ENCODE peak calls at places on chromosomes 13 and 19, in nine cellular contexts. One of them, this sample, is unnamed.

GRCh38 chr13:90276208-90276607 is 1071.3 kb upstream of the MIR17HG start:
- DNase-seq in PC-3: no peak
- DNase-seq in SK-N-SH: no peak
- DNase-seq in OCI-LY7: no peak
- DNase-seq in GM23338: no peak
- DNase-seq in GM23248: no peak
- DNase-seq in MM.1S: no peak
- DNase-seq in HCT116: no peak
- DNase-seq in hepatocyte: no peak
- DNase-seq in this sample: no peak

GRCh38 chr13:111114362-111115050 is 604 bp upstream of the ARHGEF7 start:
- DNase-seq in PC-3: no peak
- DNase-seq in SK-N-SH: peak; percentile 77
- DNase-seq in OCI-LY7: no peak
- DNase-seq in GM23338: peak; percentile 68
- DNase-seq in GM23248: peak; percentile 91
- DNase-seq in MM.1S: peak; percentile 26
- DNase-seq in HCT116: no peak
- DNase-seq in hepatocyte: peak; percentile 64
- DNase-seq in this sample: peak; percentile 53

GRCh38 chr19:40224342-40225148 is 1.9 kb downstream of the CCNP start:
- DNase-seq in PC-3: no peak
- DNase-seq in SK-N-SH: no peak
- DNase-seq in OCI-LY7: no peak
- DNase-seq in GM23338: no peak
- DNase-seq in GM23248: no peak
- DNase-seq in MM.1S: no peak
- DNase-seq in HCT116: peak; percentile 76
- DNase-seq in hepatocyte: no peak
- DNase-seq in this sample: no peak

GRCh38 chr19:524062-524674 is 7.4 kb upstream of the CDC34 start:
- DNase-seq in PC-3: no peak
- DNase-seq in SK-N-SH: peak; percentile 75
- DNase-seq in OCI-LY7: no peak
- DNase-seq in GM23338: no peak
- DNase-seq in GM23248: peak; percentile 58
- DNase-seq in MM.1S: no peak
- DNase-seq in HCT116: no peak
- DNase-seq in hepatocyte: no peak
- DNase-seq in this sample: no peak

GRCh38 chr19:5126498-5127223 is 157.7 kb downstream of the KDM4B start:
- DNase-seq in PC-3: no peak
- DNase-seq in SK-N-SH: no peak
- DNase-seq in OCI-LY7: peak; percentile 42
- DNase-seq in GM23338: no peak
- DNase-seq in GM23248: no peak
- DNase-seq in MM.1S: no peak
- DNase-seq in HCT116: no peak
- DNase-seq in hepatocyte: no peak
- DNase-seq in this sample: no peak

GRCh38 chr13:51297556-51297955 is 41.9 kb upstream of the SERPINE3 start:
- DNase-seq in PC-3: no peak
- DNase-seq in SK-N-SH: no peak
- DNase-seq in OCI-LY7: peak; percentile 5
- DNase-seq in GM23338: no peak
- DNase-seq in GM23248: no peak
- DNase-seq in MM.1S: no peak
- DNase-seq in HCT116: no peak
- DNase-seq in hepatocyte: no peak
- DNase-seq in this sample: no peak

GRCh38 chr13:49586717-49587116 is 1.4 kb upstream of the RCBTB1 start:
- DNase-seq in PC-3: peak; percentile 27
- DNase-seq in SK-N-SH: no peak
- DNase-seq in OCI-LY7: no peak
- DNase-seq in GM23338: no peak
- DNase-seq in GM23248: no peak
- DNase-seq in MM.1S: no peak
- DNase-seq in HCT116: no peak
- DNase-seq in hepatocyte: no peak
- DNase-seq in this sample: no peak

GRCh38 chr19:40416918-40417713 is 3.9 kb upstream of the PRX start:
- DNase-seq in PC-3: peak; percentile 20
- DNase-seq in SK-N-SH: no peak
- DNase-seq in OCI-LY7: peak; percentile 39
- DNase-seq in GM23338: no peak
- DNase-seq in GM23248: peak; percentile 50
- DNase-seq in MM.1S: no peak
- DNase-seq in HCT116: no peak
- DNase-seq in hepatocyte: no peak
- DNase-seq in this sample: no peak

GRCh38 chr19:12155324-12155723 is 1.2 kb downstream of the ZNF625 start:
- DNase-seq in PC-3: peak; percentile 4
- DNase-seq in SK-N-SH: no peak
- DNase-seq in OCI-LY7: no peak
- DNase-seq in GM23338: peak; percentile 10
- DNase-seq in GM23248: peak; percentile 38
- DNase-seq in MM.1S: no peak
- DNase-seq in HCT116: no peak
- DNase-seq in hepatocyte: no peak
- DNase-seq in this sample: no peak

GRCh38 chr13:77691871-77692270 is 5.6 kb upstream of the SLAIN1 start:
- DNase-seq in PC-3: no peak
- DNase-seq in SK-N-SH: no peak
- DNase-seq in OCI-LY7: no peak
- DNase-seq in GM23338: no peak
- DNase-seq in GM23248: no peak
- DNase-seq in MM.1S: no peak
- DNase-seq in HCT116: no peak
- DNase-seq in hepatocyte: no peak
- DNase-seq in this sample: no peak

GRCh38 chr13:71979616-71980015 is 112.6 kb upstream of the DACH1 start:
- DNase-seq in PC-3: peak; percentile 16
- DNase-seq in SK-N-SH: no peak
- DNase-seq in OCI-LY7: peak; percentile 2
- DNase-seq in GM23338: peak; percentile 49
- DNase-seq in GM23248: no peak
- DNase-seq in MM.1S: peak; percentile 17
- DNase-seq in HCT116: peak; percentile 6
- DNase-seq in hepatocyte: peak; percentile 23
- DNase-seq in this sample: peak; percentile 30

GRCh38 chr13:109779074-109779473 is 7.3 kb downstream of the IRS2 start:
- DNase-seq in PC-3: no peak
- DNase-seq in SK-N-SH: peak; percentile 36
- DNase-seq in OCI-LY7: peak; percentile 25
- DNase-seq in GM23338: no peak
- DNase-seq in GM23248: no peak
- DNase-seq in MM.1S: no peak
- DNase-seq in HCT116: no peak
- DNase-seq in hepatocyte: no peak
- DNase-seq in this sample: no peak

GRCh38 chr13:106533940-106534843 is 1.3 kb downstream of the EFNB2 start:
- DNase-seq in PC-3: peak; percentile 56
- DNase-seq in SK-N-SH: peak; percentile 64
- DNase-seq in OCI-LY7: no peak
- DNase-seq in GM23338: peak; percentile 56
- DNase-seq in GM23248: peak; percentile 53
- DNase-seq in MM.1S: peak; percentile 24
- DNase-seq in HCT116: no peak
- DNase-seq in hepatocyte: peak; percentile 64
- DNase-seq in this sample: peak; percentile 55

GRCh38 chr19:33447336-33448158 is 74.0 kb downstream of the CEBPG start:
- DNase-seq in PC-3: no peak
- DNase-seq in SK-N-SH: no peak
- DNase-seq in OCI-LY7: no peak
- DNase-seq in GM23338: no peak
- DNase-seq in GM23248: no peak
- DNase-seq in MM.1S: no peak
- DNase-seq in HCT116: no peak
- DNase-seq in hepatocyte: no peak
- DNase-seq in this sample: no peak

GRCh38 chr13:48320906-48321510 is 17.5 kb downstream of the RB1 start:
- DNase-seq in PC-3: no peak
- DNase-seq in SK-N-SH: no peak
- DNase-seq in OCI-LY7: no peak
- DNase-seq in GM23338: no peak
- DNase-seq in GM23248: no peak
- DNase-seq in MM.1S: no peak
- DNase-seq in HCT116: no peak
- DNase-seq in hepatocyte: no peak
- DNase-seq in this sample: no peak
- H3K4me3 ChIP-seq in PC-3: no peak overlapping the region
- H3K4me3 ChIP-seq in SK-N-SH: no peak overlapping the region
- H3K4me3 ChIP-seq in OCI-LY7: no peak overlapping the region
- H3K4me3 ChIP-seq in GM23338: no peak overlapping the region
- H3K4me3 ChIP-seq in GM23248: no peak overlapping the region
- H3K4me3 ChIP-seq in MM.1S: no peak overlapping the region
- H3K4me3 ChIP-seq in HCT116: no peak overlapping the region
- H3K4me3 ChIP-seq in hepatocyte: no peak overlapping the region
- H3K4me3 ChIP-seq in this sample: no peak overlapping the region

GRCh38 chr13:31885994-31886393 is 145.6 kb upstream of the FRY start:
- DNase-seq in PC-3: no peak
- DNase-seq in SK-N-SH: peak; percentile 29
- DNase-seq in OCI-LY7: no peak
- DNase-seq in GM23338: no peak
- DNase-seq in GM23248: peak; percentile 60
- DNase-seq in MM.1S: no peak
- DNase-seq in HCT116: no peak
- DNase-seq in hepatocyte: no peak
- DNase-seq in this sample: peak; percentile 13
- H3K4me1 ChIP-seq in PC-3: no peaks in the 10 kb centered on the region
- H3K4me1 ChIP-seq in SK-N-SH: peaks cover 10% of the 10 kb centered on the region
- H3K4me1 ChIP-seq in OCI-LY7: no peaks in the 10 kb centered on the region
- H3K4me1 ChIP-seq in GM23338: peaks cover 5% of the 10 kb centered on the region
- H3K4me1 ChIP-seq in GM23248: peaks cover 36% of the 10 kb centered on the region
- H3K4me1 ChIP-seq in MM.1S: peaks cover 21% of the 10 kb centered on the region
- H3K4me1 ChIP-seq in HCT116: no peaks in the 10 kb centered on the region
- H3K4me1 ChIP-seq in hepatocyte: peaks cover 6% of the 10 kb centered on the region
- H3K4me1 ChIP-seq in this sample: no peaks in the 10 kb centered on the region

DNA sequence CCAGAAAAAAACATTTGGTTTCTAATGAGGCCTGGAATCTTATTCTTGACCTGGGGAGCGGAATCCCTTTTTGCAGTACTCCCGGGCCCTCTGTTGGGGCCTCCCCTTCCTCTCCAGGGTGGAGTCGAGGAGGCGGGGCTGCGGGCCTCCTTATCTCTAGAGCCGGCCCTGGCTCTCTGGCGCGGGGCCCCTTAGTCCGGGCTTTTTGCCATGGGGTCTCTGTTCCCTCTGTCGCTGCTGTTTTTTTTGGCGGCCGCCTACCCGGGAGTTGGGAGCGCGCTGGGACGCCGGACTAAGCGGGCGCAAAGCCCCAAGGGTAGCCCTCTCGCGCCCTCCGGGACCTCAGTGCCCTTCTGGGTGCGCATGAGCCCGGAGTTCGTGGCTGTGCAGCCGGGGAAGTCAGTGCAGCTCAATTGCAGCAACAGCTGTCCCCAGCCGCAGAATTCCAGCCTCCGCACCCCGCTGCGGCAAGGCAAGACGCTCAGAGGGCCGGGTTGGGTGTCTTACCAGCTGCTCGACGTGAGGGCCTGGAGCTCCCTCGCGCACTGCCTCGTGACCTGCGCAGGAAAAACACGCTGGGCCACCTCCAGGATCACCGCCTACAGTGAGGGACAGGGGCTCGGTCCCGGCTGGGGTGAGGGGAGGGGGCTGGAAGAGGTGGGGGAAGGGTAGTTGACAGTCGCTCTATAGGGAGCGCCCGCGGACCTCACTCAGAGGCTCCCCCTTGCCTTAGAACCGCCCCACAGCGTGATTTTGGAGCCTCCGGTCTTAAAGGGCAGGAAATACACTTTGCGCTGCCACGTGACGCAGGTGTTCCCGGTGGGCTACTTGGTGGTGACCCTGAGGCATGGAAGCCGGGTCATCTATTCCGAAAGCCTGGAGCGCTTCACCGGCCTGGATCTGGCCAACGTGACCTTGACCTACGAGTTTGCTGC is at the start of gene ICAM4:
- DNase-seq in PC-3: no peak
- DNase-seq in SK-N-SH: peak; percentile 64
- DNase-seq in OCI-LY7: peak; percentile 27
- DNase-seq in GM23338: peak; percentile 84
- DNase-seq in GM23248: peak; percentile 35
- DNase-seq in MM.1S: no peak
- DNase-seq in HCT116: no peak
- DNase-seq in hepatocyte: peak; percentile 67
- DNase-seq in this sample: peak; percentile 78
- TF ChIP-seq EZH2phosphoT487 in PC-3: no peak
- TF ChIP-seq EZH2phosphoT487 in SK-N-SH: no peak
- TF ChIP-seq EZH2phosphoT487 in OCI-LY7: no peak
- TF ChIP-seq EZH2phosphoT487 in GM23338: no peak
- TF ChIP-seq EZH2phosphoT487 in GM23248: no peak
- TF ChIP-seq EZH2phosphoT487 in MM.1S: no peak
- TF ChIP-seq EZH2phosphoT487 in HCT116: no peak
- TF ChIP-seq EZH2phosphoT487 in hepatocyte: no peak
- TF ChIP-seq EZH2phosphoT487 in this sample: peak; percentile 66

GRCh38 chr19:55340784-55341147 is 1.1 kb downstream of the KMT5C start:
- DNase-seq in PC-3: no peak
- DNase-seq in SK-N-SH: peak; percentile 72
- DNase-seq in OCI-LY7: no peak
- DNase-seq in GM23338: peak; percentile 62
- DNase-seq in GM23248: peak; percentile 53
- DNase-seq in MM.1S: peak; percentile 25
- DNase-seq in HCT116: no peak
- DNase-seq in hepatocyte: peak; percentile 71
- DNase-seq in this sample: peak; percentile 66
- H3K4me3 ChIP-seq in PC-3: peak overlapping the region; percentile 80
- H3K4me3 ChIP-seq in SK-N-SH: peak overlapping the region; percentile 73
- H3K4me3 ChIP-seq in OCI-LY7: peak overlapping the region; percentile 89
- H3K4me3 ChIP-seq in GM23338: peak overlapping the region; percentile 84
- H3K4me3 ChIP-seq in GM23248: peak overlapping the region; percentile 77
- H3K4me3 ChIP-seq in MM.1S: peak overlapping the region; percentile 95
- H3K4me3 ChIP-seq in HCT116: peak overlapping the region; percentile 74
- H3K4me3 ChIP-seq in hepatocyte: peak overlapping the region; percentile 66
- H3K4me3 ChIP-seq in this sample: peak overlapping the region; percentile 95

GRCh38 chr19:16087940-16088339 is 11.6 kb downstream of the TPM4 start:
- DNase-seq in PC-3: no peak
- DNase-seq in SK-N-SH: no peak
- DNase-seq in OCI-LY7: no peak
- DNase-seq in GM23338: no peak
- DNase-seq in GM23248: no peak
- DNase-seq in MM.1S: no peak
- DNase-seq in HCT116: no peak
- DNase-seq in hepatocyte: no peak
- DNase-seq in this sample: no peak
- H3K4me1 ChIP-seq in PC-3: peaks cover 2% of the 10 kb centered on the region
- H3K4me1 ChIP-seq in SK-N-SH: no peaks in the 10 kb centered on the region
- H3K4me1 ChIP-seq in OCI-LY7: peaks cover 14% of the 10 kb centered on the region
- H3K4me1 ChIP-seq in GM23338: no peaks in the 10 kb centered on the region
- H3K4me1 ChIP-seq in GM23248: no peaks in the 10 kb centered on the region
- H3K4me1 ChIP-seq in MM.1S: peaks cover 4% of the 10 kb centered on the region
- H3K4me1 ChIP-seq in HCT116: no peaks in the 10 kb centered on the region
- H3K4me1 ChIP-seq in hepatocyte: peaks cover 18% of the 10 kb centered on the region
- H3K4me1 ChIP-seq in this sample: no peaks in the 10 kb centered on the region

This sample was measured in neural progenitor cell.